ENCODE peak calls at places on chromosomes 16 and 17, in nine cellular contexts. X is activated B cell treated with CpG ODN at 0.5 μM for 24 hours, Y is heart right ventricle, F is stomach, R is GM13977, S is fibroblast of villous mesenchyme, A is B cell, W is nephron progenitor cell, D is progenitor cell of endocrine pancreas. I is an unnamed sample.

GRCh38 chr16:86026136-86026905 is 127.4 kb downstream of the IRF8 start:
- DNase-seq in D (no peak), W (no peak), F (no peak), X (peak; percentile 5), A (peak; percentile 21), Y (no peak), R (no peak), S (no peak), I (no peak)

GRCh38 chr16:2529061-2529931 is 1.9 kb downstream of the CEMP1 start:
- DNase-seq in R (no peak), X (peak; percentile 14), Y (no peak), D (no peak), S (no peak), F (no peak), W (no peak), A (no peak), I (no peak)

GRCh38 chr16:1159973-1160772 is 7.3 kb downstream of the CACNA1H start:
- DNase-seq in D (no peak), X (no peak), Y (peak; percentile 47), F (no peak), W (peak; percentile 93), A (no peak), S (peak; percentile 42), R (no peak), I (no peak)

GRCh38 chr16:86575754-86576557 is 2.4 kb upstream of the FOXL1 start:
- DNase-seq in F (peak; percentile 55), D (peak; percentile 79), R (peak; percentile 76), W (peak; percentile 94), A (peak; percentile 38), S (peak; percentile 97), X (no peak), Y (peak; percentile 86), I (no peak)

GRCh38 chr17:19652595-19652994 is 4.0 kb downstream of the ALDH3A2 start:
- DNase-seq in A (no peak), Y (no peak), W (no peak), X (no peak), R (no peak), S (no peak), D (no peak), F (peak; percentile 37), I (no peak)

GRCh38 chr17:66309793-66310192 is 7.4 kb downstream of the PRKCA start:
- DNase-seq in Y (no peak), D (no peak), X (no peak), A (no peak), W (no peak), R (no peak), S (no peak), F (no peak), I (no peak)

GRCh38 chr16:25065899-25066298 is 45.6 kb upstream of the LCMT1 start:
- DNase-seq in R (peak; percentile 65), S (no peak), A (no peak), D (no peak), F (no peak), X (no peak), W (no peak), Y (no peak), I (no peak)

GRCh38 chr16:9008335-9009260 is 44.9 kb upstream of the USP7 start:
- DNase-seq in F (peak; percentile 83), D (peak; percentile 70), X (peak; percentile 50), A (peak; percentile 65), S (peak; percentile 74), R (peak; percentile 91), Y (peak; percentile 73), W (peak; percentile 85), I (peak; percentile 89)

GRCh38 chr16:67011274-67011673 is 17.7 kb upstream of the CBFB start:
- DNase-seq in W (no peak), Y (no peak), R (no peak), A (no peak), S (no peak), D (no peak), X (no peak), F (no peak), I (no peak)

GRCh38 chr17:82127704-82128103 is 29.7 kb upstream of the FASN start:
- DNase-seq in F (no peak), A (no peak), W (no peak), S (no peak), R (no peak), Y (no peak), D (no peak), X (no peak), I (no peak)

GRCh38 chr17:71392715-71393567 is 727.9 kb upstream of the SOX9 start:
- DNase-seq in W (no peak), F (no peak), A (no peak), S (no peak), D (no peak), X (no peak), Y (no peak), R (no peak), I (no peak)

GRCh38 chr16:86510465-86511261 is at the start of gene FOXF1:
- DNase-seq in Y (no peak), W (no peak), R (peak; percentile 66), F (no peak), S (peak; percentile 77), D (no peak), A (no peak), X (no peak), I (no peak)

GRCh38 chr17:79840204-79840988 is 1.2 kb upstream of the CBX4 start:
- DNase-seq in F (peak; percentile 75), A (no peak), S (peak; percentile 75), W (peak; percentile 51), X (peak; percentile 42), Y (peak; percentile 52), R (no peak), D (no peak), I (no peak)

GRCh38 chr17:79836952-79837887 is 2.0 kb downstream of the CBX4 start:
- DNase-seq in D (peak; percentile 31), R (peak; percentile 86), X (peak; percentile 59), S (peak; percentile 86), W (peak; percentile 38), F (peak; percentile 96), Y (peak; percentile 71), A (peak; percentile 82), I (no peak)

GRCh38 chr17:79837888-79838540 is 1.2 kb downstream of the CBX4 start:
- DNase-seq in A (peak; percentile 56), F (no peak), R (no peak), W (peak; percentile 23), D (no peak), S (peak; percentile 48), Y (no peak), X (peak; percentile 43), I (no peak)

GRCh38 chr17:79839363-79840203 is at the start of gene CBX4:
- DNase-seq in R (peak; percentile 98), Y (peak; percentile 94), D (peak; percentile 83), W (peak; percentile 93), F (peak; percentile 97), A (peak; percentile 93), S (peak; percentile 94), X (peak; percentile 87), I (peak; percentile 80)

GRCh38 chr17:79838541-79839274 is 532 bp downstream of the CBX4 start:
- DNase-seq in A (peak; percentile 55), F (peak; percentile 55), Y (peak; percentile 46), S (peak; percentile 55), D (peak; percentile 39), X (peak; percentile 52), R (peak; percentile 64), W (peak; percentile 75), I (no peak)
- TF ChIP-seq CTCF in A (no peak), F (no peak), Y (no peak), S (no peak), D (no peak), X (no peak), R (no peak), W (no peak), I (no peak)

GRCh38 chr16:46688101-46688656 is 799 bp downstream of the VPS35 start:
- DNase-seq in A (peak; percentile 73), Y (peak; percentile 31), W (no peak), X (no peak), D (no peak), S (peak; percentile 47), R (no peak), F (peak; percentile 64), I (no peak)

GRCh38 chr16:46687486-46687885 is 1.5 kb downstream of the VPS35 start:
- DNase-seq in W (no peak), F (no peak), D (no peak), Y (no peak), R (no peak), X (no peak), A (no peak), S (no peak), I (no peak)

GRCh38 chr16:46689492-46690280 is at the start of gene ORC6:
- DNase-seq in A (peak; percentile 98), S (peak; percentile 97), X (peak; percentile 91), W (peak; percentile 99), R (peak; percentile 95), D (peak; percentile 93), F (peak; percentile 98), Y (peak; percentile 98), I (peak; percentile 25)

GRCh38 chr16:46690281-46691178 is 1.1 kb downstream of the ORC6 start:
- DNase-seq in W (no peak), X (no peak), R (no peak), F (no peak), D (no peak), A (no peak), Y (no peak), S (peak; percentile 69), I (no peak)

DNA sequence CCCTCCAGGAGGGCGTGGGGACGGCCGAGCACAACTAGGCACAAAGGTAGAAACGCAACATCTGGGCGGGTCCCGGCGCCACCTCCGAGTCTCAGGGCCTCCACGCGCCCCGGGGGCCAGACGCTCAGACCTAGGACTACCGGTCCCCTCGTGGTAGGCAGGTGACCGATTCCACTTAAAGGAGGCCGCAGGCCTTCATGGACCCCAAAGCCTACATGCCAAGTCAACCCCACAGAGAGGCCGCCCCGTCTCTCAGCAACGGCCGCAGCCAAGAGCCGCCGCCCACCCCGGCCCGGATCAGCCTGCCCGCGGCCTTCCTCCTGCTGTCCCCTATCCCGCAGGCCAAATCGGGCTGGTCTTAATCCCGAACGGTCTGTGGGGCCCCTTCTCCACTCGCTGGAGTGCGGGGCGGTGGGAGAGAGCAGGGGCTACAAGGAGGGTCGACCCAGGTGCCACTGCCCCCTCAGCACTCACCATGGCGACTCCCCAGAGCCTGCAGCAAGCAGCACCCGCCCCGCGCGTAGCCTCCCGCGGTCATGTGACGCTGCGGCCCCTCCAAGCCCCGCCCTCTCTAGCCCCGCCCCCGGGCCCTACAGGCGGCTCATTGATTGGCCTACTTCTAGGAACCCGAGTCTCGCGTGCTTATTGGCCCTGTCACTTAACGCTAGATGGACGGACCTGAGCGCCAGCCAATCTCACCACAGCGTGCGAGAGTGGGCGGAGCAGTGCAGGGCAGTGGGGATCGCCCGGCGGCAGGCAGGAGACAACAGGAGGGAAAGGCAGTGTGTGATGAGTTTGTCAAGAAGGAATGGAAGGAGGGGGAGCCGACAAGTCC is at the start of gene VPS35:
- DNase-seq in F (peak; percentile 100), S (peak; percentile 99), Y (peak; percentile 99), A (peak; percentile 100), X (peak; percentile 99), W (peak; percentile 100), D (peak; percentile 100), R (peak; percentile 95), I (peak; percentile 33)
- TF ChIP-seq CTCF in F (no peak), S (no peak), Y (no peak), A (peak; percentile 36), X (no peak), W (no peak), D (no peak), R (no peak), I (no peak)

GRCh38 chr17:2777242-2777867 is 18.9 kb upstream of the RAP1GAP2 start:
- DNase-seq in A (no peak), W (no peak), R (no peak), Y (no peak), D (no peak), X (no peak), F (no peak), S (no peak), I (peak; percentile 48)
- TF ChIP-seq CTCF in A (no peak), W (no peak), R (no peak), Y (no peak), D (no peak), X (no peak), F (no peak), S (no peak), I (no peak)

GRCh38 chr16:30370444-30371247 is at the start of gene TBC1D10B:
- DNase-seq in X (peak; percentile 92), W (peak; percentile 99), A (peak; percentile 100), Y (peak; percentile 99), D (peak; percentile 98), F (peak; percentile 98), S (peak; percentile 100), R (peak; percentile 97), I (peak; percentile 91)
- TF ChIP-seq CTCF in X (no peak), W (no peak), A (peak; percentile 26), Y (no peak), D (no peak), F (no peak), S (peak; percentile 37), R (no peak), I (peak; percentile 17)

I was measured in D721Med.